ENCODE peak calls at places on chromosomes 12 and 14, in seven cellular contexts. T, O, K, H, V, E and P are unnamed samples.

GRCh38 chr12:31222620-31223222 is 103.2 kb downstream of the SINHCAF start:
- DNase-seq in E (no peak), K (no peak), O (no peak), V (no peak), T (no peak), H (no peak), P (no peak)

GRCh38 chr12:52246720-52247621 is 13.9 kb downstream of the KRT7 start:
- DNase-seq in O (no peak), V (peak), H (no peak), T (no peak), E (peak), K (peak), P (no peak)

GRCh38 chr12:128267651-128268347 is 829 bp downstream of the TMEM132C start:
- DNase-seq in K (no peak), O (no peak), T (no peak), V (no peak), H (no peak), E (no peak), P (no peak)

GRCh38 chr12:112170376-112170775 is 45.0 kb downstream of the TRAFD1 start:
- DNase-seq in T (no peak), O (no peak), E (peak), H (peak), K (no peak), V (peak), P (no peak)

GRCh38 chr12:4275869-4276253 is 2.3 kb downstream of the CCND2 start:
- DNase-seq in V (no peak), K (no peak), E (no peak), H (no peak), O (no peak), T (no peak), P (no peak)

GRCh38 chr14:95814363-95815225 is 62.0 kb upstream of the TUNAR start:
- DNase-seq in E (no peak), T (no peak), O (no peak), K (no peak), H (no peak), V (no peak), P (no peak)

GRCh38 chr14:77306406-77307098 is 14.1 kb downstream of the POMT2 start:
- DNase-seq in V (no peak), K (no peak), O (no peak), T (no peak), E (no peak), H (peak), P (no peak)

GRCh38 chr14:56821807-56822615 is 11.7 kb upstream of the OTX2 start:
- DNase-seq in T (no peak), H (no peak), K (no peak), V (no peak), E (no peak), O (no peak), P (no peak)

GRCh38 chr12:1796515-1797010 is 23.8 kb upstream of the LRTM2 start:
- DNase-seq in E (peak), K (peak), H (no peak), T (no peak), O (peak), V (no peak), P (no peak)

GRCh38 chr14:19917955-19918518 is 2.4 kb upstream of the OR4K5 start:
- DNase-seq in O (no peak), E (no peak), K (no peak), V (no peak), H (no peak), T (no peak), P (no peak)

DNA sequence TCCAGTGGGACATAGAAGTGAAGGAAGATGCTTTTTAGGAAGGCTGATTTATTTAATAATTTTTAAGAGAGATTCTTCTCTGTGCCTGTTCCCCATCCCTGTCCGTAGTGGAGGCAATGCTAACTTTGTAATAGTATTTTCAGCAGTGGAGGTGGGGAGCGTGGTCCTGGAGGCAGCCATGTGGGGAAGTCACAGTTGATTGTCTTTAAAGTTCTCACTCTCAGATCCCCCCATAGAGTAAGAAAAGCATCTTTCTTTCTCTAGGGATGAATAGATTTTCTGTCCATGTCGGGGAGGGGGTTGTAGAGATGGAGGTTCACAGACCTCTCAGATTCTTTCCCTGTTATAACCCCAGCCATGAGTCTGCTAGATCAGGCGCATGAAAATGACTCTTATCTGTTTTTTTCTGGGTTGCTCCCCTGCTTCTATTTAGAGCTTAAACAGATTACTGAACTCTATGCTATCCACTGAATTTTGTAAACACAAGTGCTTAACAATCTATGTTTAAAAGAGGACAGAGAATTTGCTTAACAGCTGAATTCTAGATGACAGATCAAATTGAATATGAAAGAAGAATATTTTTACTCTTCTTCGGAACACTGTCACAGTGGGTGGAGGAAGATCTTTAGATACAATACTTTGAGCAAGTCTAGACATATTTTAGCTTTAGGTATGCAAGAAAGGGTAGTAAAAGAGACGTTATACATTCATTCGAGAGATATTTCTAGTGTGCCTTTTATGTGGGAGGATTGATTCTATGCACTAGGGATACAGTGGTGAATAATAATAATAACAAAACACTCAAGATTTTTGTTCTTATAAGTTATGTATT is 25.4 kb downstream of the TMEM117 start:
- DNase-seq in K (no peak), H (no peak), T (no peak), E (no peak), O (no peak), V (no peak), P (no peak)
- H3K4me3 ChIP-seq in K (no peak), H (no peak), T (no peak), E (no peak), O (no peak), V (no peak), P (no peak)

DNA sequence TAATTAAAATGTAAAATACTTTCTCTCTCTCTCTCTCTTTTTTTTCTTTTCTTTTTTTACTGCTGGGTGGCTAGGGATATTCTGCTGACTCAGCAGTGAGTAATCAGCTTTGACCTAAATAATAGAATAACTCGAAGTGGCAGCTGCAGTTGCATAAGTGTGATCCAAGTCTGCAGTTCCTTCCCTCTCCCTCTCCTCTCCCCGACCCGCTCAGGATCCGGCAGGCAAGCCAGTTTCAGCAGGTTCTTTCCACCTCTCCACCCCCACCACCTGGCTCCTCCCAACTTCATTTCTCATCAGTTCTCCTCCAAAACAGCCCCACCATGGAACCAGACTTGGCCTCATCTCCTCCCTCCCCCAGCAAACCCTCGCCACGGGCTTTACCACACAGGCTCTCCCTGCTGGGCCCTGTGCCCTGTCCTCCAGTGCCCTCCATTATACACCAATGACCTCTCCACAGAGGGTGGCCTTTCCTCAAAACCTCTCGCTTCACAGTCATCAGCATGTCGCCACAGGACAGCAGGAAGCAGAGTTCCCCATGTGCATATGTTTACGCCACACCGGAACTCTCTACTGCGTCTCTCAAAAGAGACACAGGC is 22.4 kb downstream of the SLC7A8 start:
- DNase-seq in T (no peak), O (peak), E (no peak), V (no peak), H (peak), K (no peak), P (no peak)
- TF ChIP-seq CTCF in T (no peak), O (no peak), E (no peak), V (no peak), H (no peak), K (no peak), P (no peak)

GRCh38 chr12:107760817-107761501 is at the start of gene PRDM4:
- DNase-seq in K (peak), E (peak), H (peak), O (peak), T (peak), V (peak), P (peak)
- H3K4me3 ChIP-seq in K (peak), E (peak), H (peak), O (peak), T (peak), V (peak), P (peak)

DNA sequence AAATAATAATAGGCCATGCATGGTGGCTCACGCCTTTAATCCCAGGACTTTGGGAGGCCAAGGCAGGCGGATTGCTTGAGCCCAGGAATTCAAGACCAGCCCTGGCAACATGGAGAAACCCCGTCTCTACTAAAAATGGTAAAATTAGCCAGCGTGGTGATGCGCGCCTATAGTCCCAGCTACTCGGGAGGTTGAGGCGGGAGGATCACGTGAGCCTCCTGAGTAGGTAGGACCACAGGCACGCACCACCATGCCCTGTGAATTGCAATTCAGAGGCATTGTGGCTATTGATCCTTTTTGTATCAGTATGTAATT is 2.3 kb downstream of the ARHGDIB start:
- DNase-seq in T (no peak), K (no peak), E (no peak), V (no peak), H (no peak), O (no peak), P (no peak)
- TF ChIP-seq CTCF in T (no peak), K (no peak), E (no peak), V (no peak), H (no peak), O (no peak), P (no peak)

GRCh38 chr12:50925342-50925651 is 27.0 kb upstream of the HIGD1C start:
- DNase-seq in K (no peak), O (no peak), T (no peak), H (no peak), E (no peak), V (no peak), P (no peak)
- H3K4me3 ChIP-seq in K (peak), O (peak), T (peak), H (peak), E (peak), V (no peak), P (peak)

DNA sequence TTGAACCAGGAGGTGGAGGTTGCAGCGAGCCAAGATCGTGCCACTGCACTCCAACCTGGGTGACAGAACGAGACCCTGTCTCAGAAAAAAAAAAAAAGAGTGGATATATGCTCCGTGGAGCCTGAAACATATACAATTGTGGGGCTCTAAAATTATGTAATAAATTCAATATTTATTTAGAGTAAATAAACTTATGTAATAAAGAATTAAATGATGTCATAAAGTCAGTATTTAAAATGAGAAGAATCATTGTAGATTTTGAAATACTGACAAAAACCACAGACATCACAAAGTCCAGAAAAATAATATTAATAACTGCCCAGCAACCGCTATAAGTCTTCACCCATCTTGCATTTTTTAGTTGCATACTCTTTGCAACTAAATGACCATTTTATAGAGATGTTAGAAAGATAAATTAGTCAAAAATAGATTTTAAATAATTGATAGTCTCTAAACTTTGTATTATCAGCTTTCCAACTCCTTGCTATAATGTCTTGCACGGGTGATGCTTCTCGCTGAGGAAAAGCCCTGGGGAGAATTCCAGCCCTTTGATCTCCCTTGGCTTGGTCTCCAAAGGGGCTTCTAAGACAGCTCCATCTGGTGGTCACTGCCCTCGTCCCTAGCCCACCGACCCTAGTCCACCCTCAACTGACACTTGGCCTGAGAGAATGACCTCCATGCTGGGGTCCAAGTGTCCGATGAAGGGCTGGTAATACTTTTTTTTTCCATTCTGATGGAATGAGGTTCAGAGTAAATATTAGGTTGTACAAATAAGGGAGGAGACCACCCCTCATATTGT is 7.9 kb upstream of the TMBIM6 start:
- DNase-seq in O (no peak), V (no peak), T (no peak), H (no peak), K (no peak), E (no peak), P (no peak)
- TF ChIP-seq CTCF in O (no peak), V (peak), T (no peak), H (no peak), K (no peak), E (no peak), P (no peak)

GRCh38 chr12:32897276-32897615 is 669 bp upstream of the PKP2 start:
- DNase-seq in K (no peak), V (no peak), H (peak), O (no peak), T (no peak), E (no peak), P (no peak)
- H3K4me3 ChIP-seq in K (peak), V (peak), H (peak), O (peak), T (peak), E (peak), P (no peak)